ENCODE peak calls at places on chromosomes 12 and 14, in four cellular contexts. S is mesendoderm, Q is HEK293T, P is NCI-H510A treated with DMSO at 0.1 percent for 48 hours. Y is an unnamed sample.

GRCh38 chr12:51631591-51631990 is 40.6 kb downstream of the SCN8A start:
- DNase-seq in S (peak; percentile 35), Q (no peak), P (no peak), Y (no peak)

GRCh38 chr14:90409209-90409730 is 12.4 kb downstream of the CALM1 start:
- DNase-seq in S (no peak), Q (no peak), P (no peak), Y (no peak)

GRCh38 chr12:117501066-117501465 is 139.6 kb upstream of the NOS1 start:
- DNase-seq in S (no peak), Q (no peak), P (no peak), Y (no peak)

GRCh38 chr12:114347861-114348260 is 58.1 kb downstream of the TBX5 start:
- DNase-seq in S (no peak), Q (no peak), P (peak; percentile 75), Y (no peak)

GRCh38 chr14:94646481-94646880 is 34.3 kb downstream of the SERPINA3 start:
- DNase-seq in S (peak; percentile 16), Q (no peak), P (no peak), Y (no peak)

GRCh38 chr12:22925593-22925992 is 300.6 kb downstream of the ETNK1 start:
- DNase-seq in S (peak; percentile 77), Q (no peak), P (no peak), Y (peak; percentile 75)

GRCh38 chr14:35632276-35633071 is 98.5 kb downstream of the INSM2 start:
- DNase-seq in S (no peak), Q (no peak), P (no peak), Y (no peak)

GRCh38 chr14:75497191-75497590 is 25.1 kb upstream of the BATF start:
- DNase-seq in S (no peak), Q (no peak), P (no peak), Y (no peak)

GRCh38 chr14:70889555-70889954 is 17.7 kb upstream of the PCNX1 start:
- DNase-seq in S (no peak), Q (no peak), P (no peak), Y (no peak)

GRCh38 chr12:124713436-124714082 is 146.1 kb upstream of the NCOR2 start:
- DNase-seq in S (no peak), Q (no peak), P (no peak), Y (no peak)

GRCh38 chr12:122062832-122063690 is 15.5 kb upstream of the MLXIP start:
- DNase-seq in S (peak; percentile 95), Q (no peak), P (peak; percentile 78), Y (peak; percentile 87)

GRCh38 chr12:97595936-97596335 is 133.3 kb downstream of the RMST start:
- DNase-seq in S (no peak), Q (no peak), P (no peak), Y (no peak)

GRCh38 chr12:42213954-42214426 is 24.1 kb downstream of the YAF2 start:
- DNase-seq in S (no peak), Q (no peak), P (no peak), Y (no peak)

GRCh38 chr12:77190022-77190421 is 124.7 kb upstream of the E2F7 start:
- DNase-seq in S (peak; percentile 11), Q (no peak), P (no peak), Y (no peak)

GRCh38 chr14:33065634-33066033 is 127.0 kb downstream of the NPAS3 start:
- DNase-seq in S (no peak), Q (no peak), P (no peak), Y (no peak)

GRCh38 chr12:68345763-68346162 is 13.6 kb upstream of the MDM1 start:
- DNase-seq in S (no peak), Q (no peak), P (no peak), Y (no peak)

GRCh38 chr14:54864526-54864925 is 38.1 kb downstream of the GCH1 start:
- DNase-seq in S (no peak), Q (no peak), P (no peak), Y (no peak)

GRCh38 chr14:103144085-103144484 is 20.8 kb downstream of the TNFAIP2 start:
- DNase-seq in S (no peak), Q (no peak), P (no peak), Y (no peak)

GRCh38 chr14:72643317-72643801 is 250.5 kb downstream of the DPF3 start:
- DNase-seq in S (peak; percentile 72), Q (no peak), P (no peak), Y (no peak)